ENCODE peak calls at places on chromosomes 3 and 15, in seven cellular contexts. A is thyroid gland, L is colonic mucosa, G is esophagus muscularis mucosa, Z is breast epithelium, K is ovary, S is BE2C. D is an unnamed sample.

GRCh38 chr3:26353052-26353451 is 269.5 kb upstream of the LRRC3B start:
- DNase-seq in L (no peak), Z (no peak), G (no peak), S (no peak), A (no peak), K (no peak), D (no peak)

GRCh38 chr3:18951333-18951732 is 197.0 kb upstream of the KCNH8 start:
- DNase-seq in Z (no peak), A (no peak), L (no peak), K (no peak), S (no peak), G (no peak), D (no peak)

GRCh38 chr3:72250725-72251124 is 465.8 kb upstream of the PROK2 start:
- DNase-seq in Z (no peak), S (no peak), A (no peak), K (no peak), G (no peak), L (no peak), D (no peak)

GRCh38 chr3:123295171-123295900 is 93.6 kb downstream of the SEC22A start:
- DNase-seq in K (no peak), A (no peak), G (no peak), L (no peak), Z (no peak), S (no peak), D (no peak)

GRCh38 chr15:61794881-61795280 is 265.4 kb downstream of the VPS13C start:
- DNase-seq in A (no peak), K (no peak), S (no peak), L (no peak), Z (no peak), G (no peak), D (no peak)

GRCh38 chr3:197022405-197023231 is 7.0 kb downstream of the MELTF start:
- DNase-seq in K (no peak), L (no peak), Z (no peak), G (no peak), S (no peak), A (no peak), D (peak; percentile 37)

GRCh38 chr15:78457101-78457500 is 19.1 kb downstream of the IREB2 start:
- DNase-seq in A (no peak), Z (no peak), G (no peak), L (no peak), K (no peak), S (peak; percentile 18), D (no peak)

GRCh38 chr15:29457729-29458128 is 188.1 kb upstream of the NSMCE3 start:
- DNase-seq in K (no peak), L (no peak), G (no peak), S (no peak), Z (no peak), A (no peak), D (peak; percentile 6)

GRCh38 chr3:16168211-16168610 is 6.3 kb upstream of the GALNT15 start:
- DNase-seq in A (no peak), K (no peak), Z (no peak), L (no peak), G (peak; percentile 57), S (no peak), D (no peak)

GRCh38 chr3:100954990-100955389 is 38.2 kb downstream of the ABI3BP start:
- DNase-seq in K (peak; percentile 34), Z (no peak), S (no peak), A (peak; percentile 32), L (peak; percentile 20), G (no peak), D (peak; percentile 63)

GRCh38 chr15:78314181-78314581 is 14.8 kb upstream of the SKIC8 start:
- DNase-seq in L (no peak), Z (no peak), S (no peak), A (no peak), K (no peak), G (no peak), D (no peak)

GRCh38 chr15:83204697-83205096 is 2.9 kb downstream of the HDGFL3 start:
- DNase-seq in S (no peak), A (peak; percentile 32), Z (no peak), G (no peak), L (no peak), K (no peak), D (no peak)

GRCh38 chr3:110413807-110414748 is 657.5 kb upstream of the NECTIN3 start:
- DNase-seq in A (no peak), S (no peak), K (no peak), G (no peak), Z (no peak), L (no peak), D (no peak)

GRCh38 chr3:48119495-48120193 is 68.6 kb downstream of the CDC25A start:
- DNase-seq in S (no peak), G (no peak), Z (no peak), L (peak; percentile 27), K (peak; percentile 85), A (peak; percentile 38), D (peak; percentile 75)

GRCh38 chr3:6392123-6392522 is 468.8 kb upstream of the GRM7 start:
- DNase-seq in S (no peak), A (no peak), Z (no peak), G (no peak), L (no peak), K (no peak), D (no peak)

GRCh38 chr3:5009506-5010100 is 30.4 kb downstream of the BHLHE40 start:
- DNase-seq in L (no peak), Z (no peak), S (no peak), K (no peak), A (no peak), G (no peak), D (no peak)

GRCh38 chr3:11717301-11717700 is 73.6 kb upstream of the VGLL4 start:
- DNase-seq in G (no peak), Z (no peak), S (no peak), A (no peak), L (no peak), K (no peak), D (no peak)

GRCh38 chr3:69339766-69340165 is 46.1 kb downstream of the FRMD4B start:
- DNase-seq in K (no peak), L (no peak), G (no peak), Z (no peak), A (no peak), S (peak; percentile 77), D (no peak)

GRCh38 chr3:152496286-152496685 is 227.6 kb downstream of the MBNL1 start:
- DNase-seq in K (no peak), G (no peak), Z (no peak), S (no peak), A (no peak), L (no peak), D (no peak)

GRCh38 chr3:133620066-133620784 is 41.5 kb downstream of the TOPBP1 start:
- DNase-seq in Z (no peak), L (no peak), S (no peak), G (no peak), K (no peak), A (no peak), D (no peak)

GRCh38 chr15:71730277-71731144 is 79.8 kb upstream of the NR2E3 start:
- DNase-seq in A (peak; percentile 37), S (peak; percentile 56), G (no peak), Z (no peak), L (peak; percentile 56), K (peak; percentile 42), D (peak; percentile 69)

GRCh38 chr3:14278799-14279705 is 100.4 kb downstream of the LSM3 start:
- DNase-seq in A (no peak), S (no peak), Z (no peak), G (no peak), L (no peak), K (no peak), D (no peak)

GRCh38 chr3:71245052-71245488 is 338.5 kb downstream of the FOXP1 start:
- DNase-seq in Z (no peak), K (peak; percentile 53), A (no peak), G (no peak), L (no peak), S (no peak), D (peak; percentile 88)

GRCh38 chr3:129560269-129560787 is 17.4 kb downstream of the H1-8 start:
- DNase-seq in G (no peak), L (peak; percentile 48), K (peak; percentile 65), Z (no peak), S (peak; percentile 86), A (no peak), D (no peak)

GRCh38 chr15:50137330-50137761 is 18.3 kb upstream of the ATP8B4 start:
- DNase-seq in G (no peak), L (no peak), Z (no peak), S (no peak), A (no peak), K (no peak), D (no peak)

GRCh38 chr3:32123620-32124019 is 17.2 kb downstream of the GPD1L start:
- DNase-seq in S (no peak), G (no peak), L (no peak), A (no peak), Z (no peak), K (no peak), D (no peak)

GRCh38 chr3:134651347-134652041 is 672 bp upstream of the KY start:
- DNase-seq in Z (no peak), A (peak; percentile 92), G (peak; percentile 89), K (no peak), L (no peak), S (no peak), D (peak; percentile 45)
- H3K27me3 ChIP-seq in Z (no peaks in the 10 kb centered on the region), A (no peaks in the 10 kb centered on the region), G (no peaks in the 10 kb centered on the region), K (no peaks in the 10 kb centered on the region), L (peaks cover 12% of the 10 kb centered on the region), S (peaks cover 26% of the 10 kb centered on the region), D (peaks cover 61% of the 10 kb centered on the region)

GRCh38 chr3:184491011-184491576 is 70.5 kb upstream of the EPHB3 start:
- DNase-seq in K (no peak), Z (no peak), L (peak; percentile 64), S (no peak), G (peak; percentile 64), A (no peak), D (no peak)
- H3K27me3 ChIP-seq in K (no peaks in the 10 kb centered on the region), Z (peaks cover 28% of the 10 kb centered on the region), L (peaks cover 17% of the 10 kb centered on the region), S (peaks cover 77% of the 10 kb centered on the region), G (peaks cover 30% of the 10 kb centered on the region), A (peaks cover 12% of the 10 kb centered on the region), D (peaks cover 55% of the 10 kb centered on the region)

DNA sequence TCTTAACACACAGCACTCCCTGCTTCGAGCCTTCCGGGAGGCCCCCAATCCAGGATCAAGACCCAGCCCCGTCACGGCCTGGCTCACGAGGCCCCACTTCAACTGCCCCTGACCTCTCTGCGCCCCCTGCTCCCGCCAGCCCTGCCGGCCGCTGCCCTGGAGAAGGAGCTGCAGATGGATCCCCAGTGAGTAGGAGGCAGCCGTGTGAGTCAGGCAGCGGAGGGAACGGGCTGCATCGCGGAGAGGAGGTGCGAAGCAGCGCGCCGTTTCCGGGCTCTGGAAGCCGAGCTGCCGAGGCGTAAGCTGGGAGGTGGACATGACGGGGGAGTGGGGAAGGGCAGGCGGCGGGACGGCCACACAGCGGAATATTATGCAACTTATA is 133.4 kb downstream of the TPRA1 start:
- DNase-seq in A (peak; percentile 26), Z (peak; percentile 53), S (no peak), G (no peak), K (peak; percentile 38), L (no peak), D (peak; percentile 76)
- H3K27me3 ChIP-seq in A (peaks cover 17% of the 10 kb centered on the region), Z (peaks cover 6% of the 10 kb centered on the region), S (no peaks in the 10 kb centered on the region), G (peaks cover 49% of the 10 kb centered on the region), K (no peaks in the 10 kb centered on the region), L (peaks cover 17% of the 10 kb centered on the region), D (peaks cover 75% of the 10 kb centered on the region)

DNA sequence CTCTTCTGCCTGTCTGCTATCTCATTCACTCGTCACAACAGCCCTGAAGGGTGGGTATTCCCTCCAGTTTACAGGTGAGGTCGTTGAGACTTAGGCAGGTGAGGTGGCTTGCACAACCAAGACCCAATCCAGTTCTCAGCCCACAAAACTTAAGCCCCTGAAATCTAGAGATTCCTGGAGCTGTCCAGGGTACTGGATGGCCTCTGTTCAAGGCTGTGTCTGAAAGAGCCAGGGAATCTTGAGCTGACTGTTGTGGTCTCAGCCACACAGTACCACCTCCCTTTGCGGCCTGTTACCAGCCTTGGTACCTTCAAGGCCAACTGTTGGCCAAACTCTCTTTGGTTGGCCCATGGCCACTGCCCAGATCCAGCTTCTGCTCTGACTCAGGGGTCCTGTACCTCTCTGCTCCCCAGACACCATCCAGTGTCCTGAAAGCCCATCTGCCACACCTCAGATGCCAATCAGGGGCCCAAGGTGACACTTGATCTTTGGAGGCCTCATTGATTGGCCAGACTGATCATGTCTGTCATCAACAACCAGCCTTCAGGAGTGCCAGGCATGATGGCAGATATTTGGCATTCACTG is 10.9 kb upstream of the FAM107A start:
- DNase-seq in A (peak; percentile 38), Z (no peak), G (no peak), S (no peak), K (no peak), L (no peak), D (peak; percentile 59)
- H3K27me3 ChIP-seq in A (no peaks in the 10 kb centered on the region), Z (peaks cover 9% of the 10 kb centered on the region), G (peaks cover 7% of the 10 kb centered on the region), S (no peaks in the 10 kb centered on the region), K (no peaks in the 10 kb centered on the region), L (peaks cover 13% of the 10 kb centered on the region), D (peaks cover 47% of the 10 kb centered on the region)